ENCODE peak calls at places on chromosomes 7 and 10, in six cellular contexts. J is adrenal gland, T is colonic mucosa, Q is ovary, V is Peyer's patch, I is A549. K is an unnamed sample.

GRCh38 chr7:2029211-2029905 is 203.4 kb downstream of the MAD1L1 start:
- DNase-seq in J (no peak), T (no peak), Q (peak; percentile 8), V (no peak), I (no peak), K (peak; percentile 13)

GRCh38 chr10:132926070-132926469 is 16.3 kb downstream of the CFAP46 start:
- DNase-seq in J (no peak), T (no peak), Q (peak; percentile 13), V (no peak), I (no peak), K (no peak)

GRCh38 chr7:159126496-159127345 is 17.9 kb downstream of the VIPR2 start:
- DNase-seq in J (no peak), T (no peak), Q (no peak), V (peak; percentile 26), I (no peak), K (no peak)

GRCh38 chr7:55325371-55325792 is 39.8 kb upstream of the LANCL2 start:
- DNase-seq in J (peak; percentile 40), T (no peak), Q (peak; percentile 33), V (no peak), I (no peak), K (no peak)

GRCh38 chr10:104638861-104639594 is 2.1 kb upstream of the SORCS3 start:
- DNase-seq in J (no peak), T (no peak), Q (no peak), V (no peak), I (peak; percentile 44), K (no peak)

GRCh38 chr7:113370910-113371309 is 252.6 kb upstream of the SMIM30 start:
- DNase-seq in J (no peak), T (no peak), Q (no peak), V (no peak), I (no peak), K (no peak)

GRCh38 chr10:122213766-122214165 is 57.3 kb upstream of the BTBD16 start:
- DNase-seq in J (no peak), T (no peak), Q (no peak), V (no peak), I (no peak), K (no peak)

GRCh38 chr7:23907012-23907411 is 197.0 kb downstream of the STK31 start:
- DNase-seq in J (no peak), T (no peak), Q (no peak), V (no peak), I (no peak), K (no peak)

GRCh38 chr7:1176891-1177373 is 16.9 kb upstream of the ZFAND2A start:
- DNase-seq in J (peak; percentile 87), T (peak; percentile 83), Q (peak; percentile 61), V (peak; percentile 86), I (peak; percentile 65), K (peak; percentile 62)

GRCh38 chr10:102001435-102002068 is 54.4 kb downstream of the ARMH3 start:
- DNase-seq in J (no peak), T (no peak), Q (no peak), V (peak; percentile 50), I (no peak), K (no peak)

GRCh38 chr10:65342226-65342625 is 1583.6 kb upstream of the LRRTM3 start:
- DNase-seq in J (no peak), T (no peak), Q (no peak), V (no peak), I (no peak), K (no peak)

GRCh38 chr10:75191821-75192568 is 18.6 kb upstream of the VDAC2 start:
- DNase-seq in J (peak; percentile 86), T (peak; percentile 77), Q (peak; percentile 58), V (peak; percentile 78), I (peak; percentile 84), K (peak; percentile 73)

GRCh38 chr10:113132651-113133088 is 182.6 kb downstream of the TCF7L2 start:
- DNase-seq in J (no peak), T (no peak), Q (no peak), V (no peak), I (no peak), K (no peak)

GRCh38 chr7:251446-252175 is 38.4 kb upstream of the FOXL3 start:
- DNase-seq in J (no peak), T (no peak), Q (no peak), V (no peak), I (no peak), K (no peak)

GRCh38 chr10:101438881-101439391 is 85.0 kb downstream of the BTRC start:
- DNase-seq in J (no peak), T (no peak), Q (no peak), V (no peak), I (no peak), K (no peak)

GRCh38 chr10:72084094-72084459 is 4.3 kb downstream of the SPOCK2 start:
- DNase-seq in J (no peak), T (no peak), Q (peak; percentile 16), V (peak; percentile 50), I (no peak), K (no peak)

GRCh38 chr7:157459966-157460365 is 123.2 kb downstream of the DNAJB6 start:
- DNase-seq in J (no peak), T (no peak), Q (no peak), V (peak; percentile 34), I (no peak), K (no peak)

GRCh38 chr7:100726998-100727761 is 6.2 kb upstream of the ZAN start:
- DNase-seq in J (no peak), T (no peak), Q (no peak), V (no peak), I (no peak), K (no peak)

GRCh38 chr7:29158748-29159147 is 12.4 kb upstream of the CPVL start:
- DNase-seq in J (no peak), T (no peak), Q (no peak), V (no peak), I (no peak), K (no peak)

GRCh38 chr7:7970113-7970619 is 1.6 kb downstream of the GLCCI1 start:
- DNase-seq in J (no peak), T (no peak), Q (no peak), V (no peak), I (no peak), K (no peak)

GRCh38 chr10:133361227-133361626 is 3.4 kb upstream of the FUOM start:
- DNase-seq in J (no peak), T (no peak), Q (no peak), V (no peak), I (no peak), K (no peak)

GRCh38 chr7:31478744-31479143 is 35.1 kb upstream of the ITPRID1 start:
- DNase-seq in J (no peak), T (no peak), Q (no peak), V (no peak), I (no peak), K (no peak)

GRCh38 chr10:22010973-22011408 is 7.5 kb upstream of the DNAJC1 start:
- DNase-seq in J (no peak), T (no peak), Q (no peak), V (no peak), I (no peak), K (no peak)

GRCh38 chr10:133452453-133452852 is 1.3 kb upstream of the SCART1 start:
- DNase-seq in J (peak; percentile 5), T (no peak), Q (no peak), V (no peak), I (no peak), K (no peak)

GRCh38 chr7:79624336-79624735 is 170.9 kb upstream of the MAGI2 start:
- DNase-seq in J (no peak), T (no peak), Q (no peak), V (no peak), I (no peak), K (no peak)

GRCh38 chr10:79164075-79164474 is 95.3 kb downstream of the ZMIZ1 start:
- DNase-seq in J (no peak), T (no peak), Q (no peak), V (no peak), I (no peak), K (no peak)
- H3K4me1 ChIP-seq in J (peaks cover 32% of the 10 kb centered on the region), T (no peaks in the 10 kb centered on the region), Q (peaks cover 43% of the 10 kb centered on the region), V (no peaks in the 10 kb centered on the region), I (peaks cover 72% of the 10 kb centered on the region), K (peaks cover 7% of the 10 kb centered on the region)

DNA sequence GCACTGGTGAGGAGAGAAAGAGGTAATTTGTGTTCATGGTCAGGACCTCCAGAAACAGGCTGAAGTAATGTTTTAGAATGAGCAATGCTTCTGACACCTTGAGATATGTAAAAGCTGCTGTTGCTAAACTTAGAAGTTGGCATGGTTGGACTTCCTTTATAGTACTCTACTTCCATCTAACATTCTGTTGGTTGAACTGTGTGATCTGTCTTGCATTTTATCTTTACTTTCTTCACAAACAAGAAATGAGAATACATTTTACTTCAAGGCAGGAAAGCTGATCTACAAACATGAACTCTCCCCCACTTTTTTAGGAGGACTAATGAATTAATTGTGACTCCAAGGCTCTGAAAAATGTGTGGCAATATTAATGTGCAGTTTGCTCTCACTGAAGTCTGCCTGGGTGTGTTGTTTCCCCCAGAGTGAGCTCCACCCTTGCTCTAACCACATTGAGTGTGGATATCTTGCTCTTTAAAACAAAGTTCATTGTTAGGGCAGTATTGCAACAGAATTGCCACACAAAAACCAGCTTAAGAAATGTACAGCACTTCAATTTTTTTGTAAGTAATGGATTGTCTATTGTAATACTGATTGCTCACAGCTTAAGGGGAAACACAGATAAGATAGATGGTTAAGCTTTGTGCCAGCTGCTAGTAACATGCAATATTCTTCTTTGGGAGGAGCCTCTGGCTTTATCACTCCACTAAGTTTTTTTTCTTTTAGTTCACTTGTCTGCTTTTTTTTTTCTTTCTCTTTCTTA is 69.0 kb downstream of the ADD3 start:
- DNase-seq in J (peak; percentile 50), T (peak; percentile 66), Q (no peak), V (peak; percentile 64), I (no peak), K (peak; percentile 50)
- H3K4me3 ChIP-seq in J (no peak overlapping the region), T (no peak overlapping the region), Q (no peak overlapping the region), V (no peak overlapping the region), I (no peak overlapping the region), K (no peak overlapping the region)

GRCh38 chr7:36188266-36188665 is 35.2 kb downstream of the EEPD1 start:
- DNase-seq in J (no peak), T (no peak), Q (no peak), V (no peak), I (no peak), K (no peak)
- H3K4me1 ChIP-seq in J (no peaks in the 10 kb centered on the region), T (no peaks in the 10 kb centered on the region), Q (peaks cover 6% of the 10 kb centered on the region), V (no peaks in the 10 kb centered on the region), I (peaks cover 25% of the 10 kb centered on the region), K (no peaks in the 10 kb centered on the region)

GRCh38 chr10:125124114-125124486 is 36.3 kb downstream of the CTBP2 start:
- DNase-seq in J (no peak), T (no peak), Q (no peak), V (no peak), I (no peak), K (no peak)
- H3K4me3 ChIP-seq in J (no peak overlapping the region), T (no peak overlapping the region), Q (no peak overlapping the region), V (peak overlapping the region; percentile 13), I (no peak overlapping the region), K (no peak overlapping the region)

DNA sequence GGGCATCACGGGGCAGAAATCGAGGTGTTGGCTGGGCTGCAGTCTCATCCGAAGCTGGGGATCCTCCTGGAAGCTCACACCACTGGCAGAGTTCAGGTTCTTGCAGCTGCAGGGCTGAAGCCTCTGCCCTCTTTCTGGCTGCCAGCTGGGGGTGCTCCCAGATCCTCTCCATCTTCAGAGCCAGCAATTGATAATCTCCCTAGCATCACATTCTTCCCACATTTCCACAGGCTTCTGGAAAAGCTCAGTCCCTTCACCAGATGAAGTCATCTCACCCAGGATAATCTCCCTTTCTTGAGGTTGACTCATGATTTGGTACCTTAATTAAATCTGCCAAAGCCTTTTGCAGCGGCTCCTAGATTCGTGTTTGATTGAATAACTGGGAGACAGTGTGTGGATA is 55.2 kb downstream of the NRP1 start:
- DNase-seq in J (no peak), T (no peak), Q (no peak), V (no peak), I (no peak), K (no peak)
- H3K4me1 ChIP-seq in J (no peaks in the 10 kb centered on the region), T (no peaks in the 10 kb centered on the region), Q (peaks cover 5% of the 10 kb centered on the region), V (no peaks in the 10 kb centered on the region), I (peaks cover 73% of the 10 kb centered on the region), K (peaks cover 11% of the 10 kb centered on the region)

K was measured in Caco-2.